ENCODE peak calls at places on chromosomes 5 and 9, in nine cellular contexts. X is transverse colon; R is CD8-positive, alpha-beta T cell; K is endothelial cell; O is esophagus squamous epithelium; Q is tibial artery; C is HL-60; V is uterus; W is GM23338. G is an unnamed sample.

GRCh38 chr9:6681147-6681956 is 35.8 kb upstream of the GLDC start:
- DNase-seq in X (peak), R (peak), K (peak), O (peak), Q (peak), C (peak), V (peak), W (peak), G (peak)

GRCh38 chr5:126490167-126490937 is 67.1 kb downstream of the GRAMD2B start:
- DNase-seq in X (no peak), R (no peak), K (no peak), O (no peak), Q (peak), C (no peak), V (no peak), W (peak), G (no peak)

GRCh38 chr5:147371290-147371689 is 136.5 kb downstream of the STK32A start:
- DNase-seq in X (no peak), R (no peak), K (no peak), O (no peak), Q (no peak), C (no peak), V (no peak), W (no peak), G (no peak)

GRCh38 chr5:153884266-153884957 is 154.3 kb downstream of the FAM114A2 start:
- DNase-seq in X (no peak), R (no peak), K (no peak), O (no peak), Q (no peak), C (no peak), V (no peak), W (no peak), G (no peak)

GRCh38 chr9:96564217-96564616 is 55.4 kb downstream of the CDC14B start:
- DNase-seq in X (no peak), R (no peak), K (no peak), O (no peak), Q (no peak), C (no peak), V (no peak), W (no peak), G (no peak)

GRCh38 chr5:169742773-169743296 is 105.8 kb downstream of the DOCK2 start:
- DNase-seq in X (no peak), R (no peak), K (no peak), O (no peak), Q (no peak), C (no peak), V (no peak), W (no peak), G (no peak)

GRCh38 chr9:87722393-87722792 is 3.5 kb upstream of the CTSL start:
- DNase-seq in X (no peak), R (no peak), K (no peak), O (no peak), Q (peak), C (no peak), V (no peak), W (no peak), G (no peak)

GRCh38 chr5:135155616-135156214 is 121.7 kb upstream of the PITX1 start:
- DNase-seq in X (no peak), R (no peak), K (no peak), O (no peak), Q (no peak), C (no peak), V (no peak), W (no peak), G (peak)

GRCh38 chr9:33162721-33163311 is 4.3 kb downstream of the B4GALT1 start:
- DNase-seq in X (peak), R (no peak), K (no peak), O (no peak), Q (peak), C (no peak), V (peak), W (no peak), G (no peak)

GRCh38 chr5:56670916-56671315 is 144.4 kb upstream of the MAP3K1 start:
- DNase-seq in X (no peak), R (no peak), K (no peak), O (no peak), Q (no peak), C (no peak), V (no peak), W (no peak), G (no peak)

GRCh38 chr5:5009240-5009639 is 130.9 kb upstream of the ADAMTS16 start:
- DNase-seq in X (no peak), R (no peak), K (no peak), O (no peak), Q (no peak), C (no peak), V (no peak), W (no peak), G (no peak)

GRCh38 chr5:146006470-146006869 is 70.1 kb downstream of the SH3RF2 start:
- DNase-seq in X (no peak), R (no peak), K (no peak), O (no peak), Q (no peak), C (peak), V (no peak), W (no peak), G (no peak)

GRCh38 chr5:943874-944620 is 51.4 kb downstream of the TRIP13 start:
- DNase-seq in X (no peak), R (no peak), K (no peak), O (no peak), Q (no peak), C (no peak), V (no peak), W (no peak), G (no peak)

GRCh38 chr5:1431021-1431811 is 14.0 kb downstream of the SLC6A3 start:
- DNase-seq in X (no peak), R (no peak), K (no peak), O (no peak), Q (no peak), C (no peak), V (no peak), W (no peak), G (peak)

GRCh38 chr5:153489611-153490010 is 859 bp upstream of the GRIA1 start:
- DNase-seq in X (no peak), R (no peak), K (no peak), O (no peak), Q (no peak), C (no peak), V (no peak), W (no peak), G (no peak)

GRCh38 chr5:18466731-18467130 is 832.5 kb downstream of the TAF11L14 start:
- DNase-seq in X (no peak), R (no peak), K (no peak), O (no peak), Q (no peak), C (no peak), V (no peak), W (no peak), G (no peak)

GRCh38 chr9:106059886-106060285 is 365.5 kb downstream of the TMEM38B start:
- DNase-seq in X (no peak), R (no peak), K (no peak), O (no peak), Q (no peak), C (no peak), V (no peak), W (no peak), G (no peak)

GRCh38 chr5:165914462-165914861 is 2377.0 kb upstream of the WWC1 start:
- DNase-seq in X (no peak), R (no peak), K (no peak), O (no peak), Q (no peak), C (no peak), V (no peak), W (no peak), G (no peak)

GRCh38 chr9:125766468-125767221 is 19.5 kb downstream of the PBX3 start:
- DNase-seq in X (no peak), R (no peak), K (no peak), O (no peak), Q (no peak), C (no peak), V (no peak), W (no peak), G (no peak)

GRCh38 chr5:19676895-19677294 is 311.1 kb downstream of the CDH18 start:
- DNase-seq in X (no peak), R (no peak), K (no peak), O (no peak), Q (no peak), C (no peak), V (no peak), W (no peak), G (no peak)

GRCh38 chr5:88676637-88677481 is 206.1 kb downstream of the MEF2C start:
- DNase-seq in X (no peak), R (no peak), K (no peak), O (no peak), Q (no peak), C (no peak), V (no peak), W (no peak), G (no peak)

GRCh38 chr9:133050142-133050541 is 11.6 kb upstream of the CEL start:
- DNase-seq in X (no peak), R (no peak), K (no peak), O (no peak), Q (no peak), C (no peak), V (no peak), W (no peak), G (no peak)

GRCh38 chr9:102044133-102044532 is 305.7 kb upstream of the GRIN3A start:
- DNase-seq in X (no peak), R (no peak), K (no peak), O (no peak), Q (no peak), C (no peak), V (no peak), W (no peak), G (no peak)

GRCh38 chr5:177304392-177305119 is 957 bp downstream of the PRELID1 start:
- DNase-seq in X (peak), R (no peak), K (no peak), O (no peak), Q (no peak), C (no peak), V (no peak), W (no peak), G (no peak)

GRCh38 chr9:125099816-125100215 is 43.5 kb downstream of the SCAI start:
- DNase-seq in X (no peak), R (no peak), K (no peak), O (no peak), Q (no peak), C (no peak), V (no peak), W (no peak), G (no peak)

GRCh38 chr9:134496413-134497282 is 145.0 kb upstream of the COL5A1 start:
- DNase-seq in X (peak), R (no peak), K (no peak), O (no peak), Q (no peak), C (no peak), V (no peak), W (no peak), G (no peak)

GRCh38 chr5:175847503-175847902 is 23.9 kb upstream of the CPLX2 start:
- DNase-seq in X (no peak), R (no peak), K (peak), O (no peak), Q (no peak), C (peak), V (no peak), W (peak), G (no peak)

GRCh38 chr5:61163905-61164304 is 1.6 kb upstream of the SMIM15 start:
- DNase-seq in X (no peak), R (no peak), K (no peak), O (no peak), Q (no peak), C (no peak), V (no peak), W (no peak), G (no peak)

GRCh38 chr9:14910178-14910805 is at the start of gene FREM1:
- DNase-seq in X (peak), R (no peak), K (peak), O (no peak), Q (no peak), C (no peak), V (peak), W (peak), G (no peak)

GRCh38 chr5:115068239-115069086 is 101.2 kb downstream of the TRIM36 start:
- DNase-seq in X (no peak), R (no peak), K (no peak), O (no peak), Q (no peak), C (no peak), V (no peak), W (peak), G (no peak)

GRCh38 chr9:126754436-126755324 is 50.2 kb upstream of the ZBTB43 start:
- DNase-seq in X (peak), R (no peak), K (no peak), O (no peak), Q (no peak), C (no peak), V (no peak), W (no peak), G (peak)

GRCh38 chr5:39578887-39579497 is 154.2 kb upstream of the DAB2 start:
- DNase-seq in X (no peak), R (no peak), K (no peak), O (no peak), Q (no peak), C (no peak), V (no peak), W (peak), G (no peak)

GRCh38 chr9:109996936-109997580 is 210.9 kb downstream of the C9orf152 start:
- DNase-seq in X (no peak), R (no peak), K (no peak), O (no peak), Q (no peak), C (no peak), V (no peak), W (no peak), G (no peak)
- TF ChIP-seq CTCF in X (no peak), R (no peak), K (no peak), O (no peak), Q (no peak), C (no peak), V (no peak), W (no peak), G (no peak)

GRCh38 chr5:95647331-95647659 is 718 bp downstream of the RFESD start:
- DNase-seq in X (no peak), R (no peak), K (no peak), O (no peak), Q (no peak), C (no peak), V (no peak), W (no peak), G (no peak)
- TF ChIP-seq CTCF in X (no peak), R (no peak), K (no peak), O (no peak), Q (no peak), C (no peak), V (no peak), W (no peak), G (no peak)

GRCh38 chr9:2181794-2182193 is 166.6 kb downstream of the SMARCA2 start:
- DNase-seq in X (peak), R (no peak), K (peak), O (no peak), Q (no peak), C (peak), V (no peak), W (peak), G (no peak)
- TF ChIP-seq CTCF in X (peak), R (peak), K (peak), O (peak), Q (peak), C (peak), V (peak), W (peak), G (peak)

DNA sequence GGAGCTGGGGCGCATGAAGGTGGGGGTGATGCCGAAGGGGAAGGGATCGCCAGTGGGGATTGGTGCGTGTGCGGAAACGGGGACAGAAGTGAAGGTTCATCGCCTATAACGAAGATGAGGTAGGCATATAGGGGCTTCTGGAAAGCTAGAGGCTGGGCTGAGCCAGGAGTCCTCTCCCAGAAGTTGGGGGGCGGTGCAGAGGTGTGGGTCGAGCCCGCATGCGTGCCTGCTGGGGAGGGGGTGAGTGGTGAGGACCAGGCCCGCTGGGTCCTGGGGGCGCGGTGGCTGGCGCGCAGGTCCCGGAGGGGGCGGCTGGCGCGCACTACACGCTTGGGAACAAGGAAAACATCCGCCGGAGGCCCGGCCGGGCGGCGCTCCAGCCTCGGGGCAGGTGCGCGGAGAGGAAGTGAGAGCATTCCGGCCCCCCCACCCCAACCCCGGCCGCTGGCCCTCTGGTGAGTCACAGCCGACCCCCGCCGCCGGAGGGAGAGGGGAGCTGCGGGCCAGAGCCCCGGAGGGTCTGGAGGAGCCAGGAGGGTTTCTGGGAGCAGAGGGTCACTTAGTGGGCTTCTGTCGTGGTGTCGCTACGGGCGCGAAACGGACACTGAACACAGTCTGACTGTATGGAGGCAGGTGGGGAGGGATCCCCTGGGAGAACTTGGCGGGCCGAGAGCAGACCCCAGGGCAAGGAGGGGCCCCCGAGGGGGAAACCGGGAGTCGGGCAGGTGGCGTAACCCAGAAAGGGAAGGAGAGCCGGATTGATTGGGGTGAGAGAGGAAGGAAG is 2.9 kb upstream of the MSMP start:
- DNase-seq in X (peak), R (peak), K (peak), O (no peak), Q (no peak), C (peak), V (peak), W (peak), G (no peak)
- TF ChIP-seq CTCF in X (no peak), R (peak), K (no peak), O (no peak), Q (no peak), C (no peak), V (peak), W (no peak), G (peak)

DNA sequence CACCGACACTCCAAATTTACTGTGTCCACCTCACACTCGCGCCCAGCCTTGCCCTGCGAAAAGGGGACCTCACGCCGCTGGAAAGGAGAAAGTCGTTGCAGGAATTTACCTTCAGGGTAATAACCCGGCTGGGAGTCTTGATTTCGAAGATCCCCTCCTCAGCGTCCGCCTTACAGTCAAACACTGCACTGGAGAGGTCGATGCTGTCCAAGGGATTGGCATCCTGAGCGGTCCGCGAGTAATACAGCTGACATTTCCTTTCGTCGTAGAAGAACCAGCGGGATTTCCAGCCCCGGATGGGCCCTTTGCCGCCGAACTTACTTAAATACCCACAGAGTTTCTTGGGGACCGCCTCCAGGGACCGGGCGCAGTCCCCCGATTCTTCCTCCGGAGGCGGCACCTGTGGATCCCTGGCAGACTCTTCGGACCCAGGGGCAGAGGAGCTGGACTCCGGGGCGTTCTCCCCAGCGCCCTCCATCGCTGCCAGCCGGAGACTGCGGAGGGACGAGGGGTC is 328 bp downstream of the TBC1D2 start:
- DNase-seq in X (peak), R (no peak), K (peak), O (no peak), Q (no peak), C (no peak), V (no peak), W (peak), G (no peak)
- TF ChIP-seq CTCF in X (no peak), R (no peak), K (no peak), O (no peak), Q (no peak), C (no peak), V (no peak), W (no peak), G (no peak)

GRCh38 chr5:143085319-143085917 is 315.2 kb downstream of the ARHGAP26 start:
- DNase-seq in X (no peak), R (no peak), K (no peak), O (no peak), Q (no peak), C (no peak), V (no peak), W (no peak), G (no peak)

GRCh38 chr5:143084452-143084851 is 314.3 kb downstream of the ARHGAP26 start:
- DNase-seq in X (peak), R (no peak), K (no peak), O (no peak), Q (no peak), C (no peak), V (no peak), W (no peak), G (no peak)

GRCh38 chr5:143083006-143083405 is 312.8 kb downstream of the ARHGAP26 start:
- DNase-seq in X (no peak), R (no peak), K (no peak), O (no peak), Q (no peak), C (no peak), V (no peak), W (no peak), G (no peak)

DNA sequence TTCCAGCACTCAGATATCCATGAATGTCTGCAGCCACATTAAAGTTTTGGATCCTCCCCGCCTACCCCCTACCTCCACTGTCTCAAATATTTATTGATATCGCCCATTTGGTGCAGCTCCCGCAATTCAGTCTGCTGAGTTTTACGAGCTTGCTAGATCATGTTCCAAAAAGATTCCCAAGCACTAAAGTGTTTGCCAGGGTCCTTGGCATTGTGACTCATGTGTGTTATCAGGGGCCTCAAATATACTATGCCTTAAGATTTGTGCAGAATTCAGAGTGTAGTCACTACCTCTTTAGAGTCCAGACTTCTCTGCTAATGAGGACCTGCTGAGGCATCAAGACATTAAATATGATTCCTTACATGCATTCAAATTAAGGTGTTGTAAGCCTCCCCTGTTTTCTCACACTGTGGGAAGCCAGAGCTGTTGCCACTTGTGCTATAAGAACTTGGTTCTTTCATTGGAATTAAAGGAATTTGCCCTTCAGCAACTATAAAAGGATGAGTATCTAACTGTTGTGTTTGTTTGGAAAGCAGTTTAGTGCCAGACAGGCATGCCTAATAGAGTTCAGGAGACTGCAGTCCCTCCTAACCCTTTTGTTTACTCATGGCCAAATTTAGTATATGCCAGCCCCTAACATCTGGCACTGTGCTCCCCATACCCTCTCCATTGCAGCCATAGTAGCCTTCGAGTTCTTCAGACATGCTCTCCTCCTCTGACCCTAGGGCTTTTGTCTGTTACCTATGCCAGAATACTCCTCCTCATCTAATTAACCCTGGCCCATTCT is 316.4 kb downstream of the NR3C1 start:
- DNase-seq in X (no peak), R (no peak), K (no peak), O (no peak), Q (no peak), C (no peak), V (no peak), W (peak), G (no peak)
- TF ChIP-seq CTCF in X (no peak), R (no peak), K (no peak), O (no peak), Q (no peak), C (no peak), V (no peak), W (no peak), G (no peak)

DNA sequence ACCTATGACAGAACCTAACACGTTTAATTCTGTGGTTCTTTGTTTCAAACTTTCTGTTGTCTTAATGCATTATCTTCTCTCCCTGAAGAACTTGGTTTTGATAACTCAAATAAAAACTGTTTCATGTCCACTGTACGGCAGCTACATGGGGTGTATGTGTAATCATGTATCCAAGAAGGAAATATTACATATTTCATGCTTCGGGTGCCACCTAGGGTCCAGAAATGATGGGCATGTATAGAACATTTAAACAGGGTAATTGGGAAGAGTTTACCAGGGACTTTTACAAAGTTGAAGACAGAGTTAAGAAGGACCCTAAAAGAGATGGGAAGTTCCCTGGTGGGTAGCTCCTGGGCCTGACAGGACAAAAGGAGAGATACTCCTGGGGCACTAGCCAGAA is 291.3 kb downstream of the FBXL7 start:
- DNase-seq in X (no peak), R (no peak), K (no peak), O (no peak), Q (no peak), C (no peak), V (no peak), W (no peak), G (no peak)
- TF ChIP-seq CTCF in X (no peak), R (no peak), K (no peak), O (peak), Q (no peak), C (no peak), V (no peak), W (no peak), G (no peak)

G was measured in type B pancreatic cell.